ENCODE peak calls at places on chromosomes 7 and 10, in eight cellular contexts. T is GM10248; K is activated T-helper 1 cell treated with Interleukin-2 at 50 U/mL for 16 hours; N is stimulated activated naive CD4-positive, alpha-beta T cell; V is Right ventricle myocardium superior; L is AG10803; R is erythroblast; Y is ureter. A is an unnamed sample.

GRCh38 chr7:133836666-133837065 is 290.5 kb upstream of the LRGUK start:
- DNase-seq in T (no peak), K (no peak), N (no peak), V (no peak), L (no peak), R (no peak), Y (no peak), A (no peak)

GRCh38 chr10:68106656-68107055 is 2.6 kb upstream of the MYPN start:
- DNase-seq in T (no peak), K (no peak), N (no peak), V (no peak), L (peak; percentile 95), R (no peak), Y (no peak), A (no peak)

GRCh38 chr10:110002801-110003523 is 4.8 kb upstream of the ADD3 start:
- DNase-seq in T (peak; percentile 24), K (no peak), N (no peak), V (no peak), L (no peak), R (no peak), Y (no peak), A (no peak)

GRCh38 chr10:116765549-116766162 is 23.3 kb upstream of the HSPA12A start:
- DNase-seq in T (no peak), K (no peak), N (no peak), V (no peak), L (no peak), R (peak; percentile 56), Y (no peak), A (peak; percentile 68)

GRCh38 chr10:66844176-66844947 is 81.5 kb upstream of the LRRTM3 start:
- DNase-seq in T (no peak), K (no peak), N (no peak), V (no peak), L (no peak), R (no peak), Y (no peak), A (no peak)

GRCh38 chr7:33981221-33981620 is 75.9 kb downstream of the BMPER start:
- DNase-seq in T (no peak), K (no peak), N (no peak), V (no peak), L (peak; percentile 75), R (no peak), Y (no peak), A (no peak)

GRCh38 chr7:105838273-105839141 is 37.9 kb downstream of the ATXN7L1 start:
- DNase-seq in T (no peak), K (no peak), N (no peak), V (peak; percentile 55), L (peak; percentile 44), R (no peak), Y (no peak), A (no peak)

GRCh38 chr7:157299613-157300405 is 37.0 kb upstream of the DNAJB6 start:
- DNase-seq in T (no peak), K (peak; percentile 13), N (no peak), V (no peak), L (peak; percentile 42), R (no peak), Y (no peak), A (peak; percentile 46)

GRCh38 chr7:5226921-5227785 is 37.1 kb downstream of the WIPI2 start:
- DNase-seq in T (no peak), K (no peak), N (no peak), V (peak; percentile 30), L (no peak), R (no peak), Y (no peak), A (no peak)

GRCh38 chr10:83276971-83277370 is 862.3 kb upstream of the GHITM start:
- DNase-seq in T (no peak), K (no peak), N (no peak), V (no peak), L (no peak), R (no peak), Y (no peak), A (no peak)

A was measured in activated CD8-positive, alpha-beta T cell treated with anti-CD3 and anti-CD28 coated beads for 36 hours.